ENCODE peak calls at places on chromosomes 16 and 17, in nine cellular contexts. U is HFFc6; H is upper lobe of left lung; O is tibial nerve; Z is DND-41; J is nephron progenitor cell; R is CD4-positive, alpha-beta T cell; W is progenitor cell of endocrine pancreas; N is dorsolateral prefrontal cortex. Y is an unnamed sample.

GRCh38 chr17:46792071-46792470 is 26.4 kb downstream of the WNT3 start:
- DNase-seq in U (no peak), H (no peak), O (no peak), Z (no peak), J (no peak), R (no peak), W (no peak), N (no peak), Y (no peak)

GRCh38 chr17:32833076-32833475 is 43.8 kb downstream of the MYO1D start:
- DNase-seq in U (no peak), H (no peak), O (no peak), Z (no peak), J (no peak), R (no peak), W (no peak), N (no peak), Y (no peak)

GRCh38 chr17:60398227-60398959 is 6.5 kb upstream of the USP32 start:
- DNase-seq in U (no peak), H (peak; percentile 33), O (no peak), Z (no peak), J (no peak), R (no peak), W (no peak), N (no peak), Y (no peak)

GRCh38 chr16:67436640-67437193 is 5.8 kb downstream of the HSD11B2 start:
- DNase-seq in U (no peak), H (no peak), O (no peak), Z (no peak), J (no peak), R (no peak), W (no peak), N (no peak), Y (no peak)

GRCh38 chr17:44249501-44250246 is 18.3 kb downstream of the SLC4A1 start:
- DNase-seq in U (no peak), H (no peak), O (no peak), Z (no peak), J (no peak), R (no peak), W (no peak), N (no peak), Y (no peak)

GRCh38 chr17:45160505-45161287 is 979 bp upstream of the HEXIM2 start:
- DNase-seq in U (peak; percentile 36), H (peak; percentile 69), O (peak; percentile 42), Z (peak; percentile 73), J (peak; percentile 83), R (peak; percentile 47), W (peak; percentile 78), N (no peak), Y (no peak)

GRCh38 chr16:72986011-72986410 is 61.9 kb downstream of the ZFHX3 start:
- DNase-seq in U (no peak), H (peak; percentile 52), O (peak; percentile 68), Z (no peak), J (no peak), R (no peak), W (no peak), N (no peak), Y (no peak)

GRCh38 chr17:8062807-8063483 is 24.1 kb downstream of the ALOX15B start:
- DNase-seq in U (no peak), H (no peak), O (no peak), Z (no peak), J (no peak), R (no peak), W (no peak), N (no peak), Y (no peak)

GRCh38 chr17:1551741-1552140 is 10.9 kb downstream of the PITPNA start:
- DNase-seq in U (no peak), H (no peak), O (no peak), Z (no peak), J (no peak), R (no peak), W (no peak), N (no peak), Y (no peak)

GRCh38 chr17:18921912-18922451 is 30.0 kb upstream of the SLC5A10 start:
- DNase-seq in U (no peak), H (no peak), O (no peak), Z (no peak), J (no peak), R (no peak), W (no peak), N (no peak), Y (no peak)

GRCh38 chr16:74019608-74020007 is 277.0 kb upstream of the PSMD7 start:
- DNase-seq in U (no peak), H (no peak), O (no peak), Z (no peak), J (no peak), R (no peak), W (no peak), N (no peak), Y (no peak)

GRCh38 chr17:29930399-29931010 is 477 bp upstream of the SSH2 start:
- DNase-seq in U (no peak), H (peak; percentile 27), O (no peak), Z (no peak), J (peak; percentile 19), R (no peak), W (no peak), N (no peak), Y (no peak)

GRCh38 chr17:42843358-42843934 is 934 bp upstream of the AOC2 start:
- DNase-seq in U (peak; percentile 64), H (no peak), O (no peak), Z (peak; percentile 21), J (peak; percentile 40), R (no peak), W (no peak), N (no peak), Y (no peak)

DNA sequence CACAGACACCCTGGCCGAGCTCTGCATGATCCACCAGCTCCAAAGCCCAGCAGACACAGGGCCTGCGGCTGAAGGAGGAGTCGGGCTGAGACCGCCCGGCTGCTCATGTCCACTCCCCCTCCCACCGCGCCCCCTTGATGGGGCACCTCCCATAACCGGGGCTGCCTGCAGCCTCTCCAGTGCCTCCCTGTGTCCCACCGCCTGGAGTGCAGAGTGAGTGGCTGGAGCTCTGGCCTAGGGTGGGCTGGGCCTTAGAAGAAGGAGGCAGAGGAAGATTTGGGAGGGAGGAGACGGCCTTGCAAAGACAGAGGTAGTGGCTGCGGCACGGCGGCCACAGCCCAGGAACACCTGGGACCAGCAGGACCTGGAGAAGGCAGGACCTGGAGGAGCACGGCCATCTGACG is 4.0 kb downstream of the CBFA2T3 start:
- DNase-seq in U (no peak), H (no peak), O (no peak), Z (no peak), J (peak; percentile 67), R (no peak), W (no peak), N (no peak), Y (no peak)
- TF ChIP-seq CTCF in U (no peak), H (no peak), O (no peak), Z (no peak), J (no peak), R (no peak), W (no peak), N (no peak), Y (no peak)

GRCh38 chr17:20896153-20896649 is 146.6 kb downstream of the USP22 start:
- DNase-seq in U (no peak), H (no peak), O (no peak), Z (no peak), J (no peak), R (peak; percentile 10), W (no peak), N (no peak), Y (no peak)
- TF ChIP-seq CTCF in U (no peak), H (no peak), O (no peak), Z (no peak), J (no peak), R (no peak), W (no peak), N (no peak), Y (no peak)

GRCh38 chr16:11101283-11101682 is 154.7 kb downstream of the SOCS1 start:
- DNase-seq in U (no peak), H (no peak), O (no peak), Z (no peak), J (no peak), R (no peak), W (no peak), N (no peak), Y (no peak)

GRCh38 chr16:11099672-11100195 is 155.4 kb downstream of the CLEC16A start:
- DNase-seq in U (no peak), H (no peak), O (no peak), Z (no peak), J (no peak), R (no peak), W (no peak), N (no peak), Y (no peak)

GRCh38 chr16:11098601-11099377 is 154.4 kb downstream of the CLEC16A start:
- DNase-seq in U (no peak), H (no peak), O (no peak), Z (no peak), J (no peak), R (no peak), W (no peak), N (no peak), Y (no peak)

GRCh38 chr16:11101695-11102522 is 154.1 kb downstream of the SOCS1 start:
- DNase-seq in U (no peak), H (no peak), O (no peak), Z (no peak), J (no peak), R (no peak), W (no peak), N (no peak), Y (no peak)

DNA sequence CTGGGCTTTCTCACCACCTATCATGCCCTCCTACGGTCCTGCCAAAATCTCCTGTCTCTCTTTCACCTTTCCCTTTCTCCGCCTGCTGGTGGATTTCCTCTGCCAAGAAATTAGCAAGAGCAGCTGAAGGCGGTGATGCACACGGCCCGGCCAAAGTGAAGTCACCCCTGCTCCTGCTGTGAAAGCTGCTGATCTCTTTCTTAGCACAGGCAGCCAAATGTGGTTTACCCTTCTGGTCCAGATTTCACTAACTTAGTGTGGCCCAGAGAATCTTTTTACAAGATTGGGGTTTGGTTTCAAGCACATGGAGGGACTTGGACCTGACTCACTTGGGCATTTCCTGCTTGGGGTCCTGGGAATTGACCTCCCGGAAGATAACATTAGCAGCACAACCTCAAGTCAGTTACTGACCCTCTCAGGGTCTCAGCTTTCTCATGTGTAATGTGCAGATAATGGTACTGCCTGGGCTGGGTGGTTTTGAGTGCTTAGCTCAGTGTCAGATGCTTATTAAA is 155.7 kb downstream of the SOCS1 start:
- DNase-seq in U (peak; percentile 88), H (no peak), O (peak; percentile 42), Z (no peak), J (peak; percentile 30), R (no peak), W (no peak), N (no peak), Y (no peak)
- TF ChIP-seq CTCF in U (peak; percentile 76), H (no peak), O (peak; percentile 52), Z (peak; percentile 8), J (no peak), R (no peak), W (no peak), N (no peak), Y (no peak)

DNA sequence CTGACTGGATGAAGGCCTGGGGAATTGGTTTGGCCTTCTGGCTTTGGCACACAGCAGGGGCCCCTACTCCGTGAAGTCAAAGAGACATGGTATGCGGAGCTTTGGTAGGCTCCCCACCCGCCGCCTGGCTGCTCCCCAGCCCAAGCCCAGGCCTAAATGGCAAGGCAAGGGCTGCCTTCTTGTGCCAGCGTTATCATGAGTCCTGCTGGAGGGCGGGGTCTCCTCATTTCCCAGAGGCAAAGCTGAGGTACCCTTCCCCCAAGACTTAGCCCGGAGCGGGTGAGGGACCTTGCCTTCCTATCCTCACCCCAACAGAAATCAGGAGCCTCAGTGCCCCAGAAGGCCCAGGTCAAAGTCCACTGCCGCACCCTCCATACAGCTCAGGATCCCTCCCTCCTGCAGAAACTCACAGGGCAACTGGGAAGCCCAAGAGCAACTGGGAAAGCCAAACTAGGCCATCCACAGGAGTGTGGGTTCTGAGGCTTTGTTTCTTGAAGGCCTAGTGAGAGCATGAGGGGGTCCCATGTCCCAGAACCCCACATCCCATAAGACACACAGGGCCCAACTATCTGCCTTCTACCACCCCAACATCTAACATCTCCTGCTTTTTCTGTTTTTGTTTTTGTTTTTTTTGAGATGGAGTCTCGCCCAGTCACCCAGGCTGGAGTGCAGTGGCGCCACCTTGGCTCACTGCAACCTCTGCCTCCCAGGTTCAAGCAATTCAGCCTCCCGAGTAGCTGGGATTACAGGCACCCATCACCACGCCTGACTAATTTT is 9.3 kb downstream of the PGAP3 start:
- DNase-seq in U (no peak), H (no peak), O (no peak), Z (no peak), J (no peak), R (no peak), W (no peak), N (no peak), Y (no peak)
- TF ChIP-seq CTCF in U (no peak), H (no peak), O (no peak), Z (no peak), J (no peak), R (no peak), W (no peak), N (no peak), Y (no peak)

Y was measured in natural killer cell.